ENCODE peak calls at places on chromosome 17, in five cellular contexts. O is effector memory CD8-positive, alpha-beta T cell; L is sciatic nerve; N is heart left ventricle; G is body of pancreas. S is an unnamed sample.

GRCh38 chr17:59914274-59914854 is 21.4 kb downstream of the RPS6KB1 start:
- ATAC-seq in L (no peak), O (peak; percentile 72), N (peak; percentile 46), G (no peak), S (no peak)

GRCh38 chr17:17305282-17305801 is 2.2 kb downstream of the NT5M start:
- ATAC-seq in G (no peak), O (peak; percentile 72), N (no peak), L (no peak), S (no peak)

GRCh38 chr17:66337268-66337667 is 34.9 kb downstream of the PRKCA start:
- ATAC-seq in N (no peak), O (no peak), G (no peak), L (no peak), S (no peak)

GRCh38 chr17:37797206-37797605 is 52.3 kb upstream of the HNF1B start:
- ATAC-seq in O (no peak), G (no peak), L (no peak), N (no peak), S (no peak)

GRCh38 chr17:37744633-37744927 is 279 bp downstream of the HNF1B start:
- ATAC-seq in L (no peak), N (no peak), O (no peak), G (peak; percentile 7), S (no peak)

GRCh38 chr17:78705071-78705470 is 77.0 kb downstream of the CYTH1 start:
- ATAC-seq in O (no peak), L (no peak), G (no peak), N (peak; percentile 82), S (no peak)

GRCh38 chr17:82767041-82767754 is 15.3 kb downstream of the TBCD start:
- ATAC-seq in O (no peak), L (peak; percentile 49), G (peak; percentile 52), N (peak; percentile 66), S (no peak)

GRCh38 chr17:34146440-34147043 is 108.5 kb upstream of the CCL2 start:
- ATAC-seq in G (peak; percentile 71), N (peak; percentile 74), L (no peak), O (no peak), S (no peak)

GRCh38 chr17:78818932-78819331 is 21.7 kb downstream of the USP36 start:
- ATAC-seq in N (peak; percentile 24), O (peak; percentile 46), L (peak; percentile 33), G (no peak), S (no peak)

GRCh38 chr17:22490399-22490798 is 798.1 kb downstream of the KCNJ18 start:
- ATAC-seq in G (no peak), O (no peak), L (no peak), N (no peak), S (no peak)

GRCh38 chr17:80618304-80618703 is 73.7 kb downstream of the RPTOR start:
- ATAC-seq in O (no peak), L (no peak), G (no peak), N (no peak), S (no peak)

GRCh38 chr17:83109793-83110645 is 30.6 kb downstream of the METRNL start:
- ATAC-seq in G (peak; percentile 88), N (peak; percentile 81), O (no peak), L (peak; percentile 67), S (peak; percentile 84)

GRCh38 chr17:29059281-29059680 is 16.3 kb downstream of the PIPOX start:
- ATAC-seq in N (no peak), G (peak; percentile 56), O (no peak), L (no peak), S (no peak)

GRCh38 chr17:80283116-80283852 is 22.6 kb downstream of the RNF213 start:
- ATAC-seq in L (no peak), G (no peak), N (no peak), O (no peak), S (no peak)

GRCh38 chr17:81418710-81419332 is 23.6 kb downstream of the BAHCC1 start:
- ATAC-seq in O (no peak), L (peak; percentile 4), N (no peak), G (no peak), S (no peak)

GRCh38 chr17:8629371-8630226 is 926 bp downstream of the MYH10 start:
- ATAC-seq in G (no peak), N (peak; percentile 14), O (no peak), L (peak; percentile 37), S (no peak)

GRCh38 chr17:4230142-4230541 is 33.6 kb downstream of the ANKFY1 start:
- ATAC-seq in N (peak; percentile 91), O (no peak), G (peak; percentile 95), L (peak; percentile 98), S (peak; percentile 98)

GRCh38 chr17:41415833-41416335 is 8.5 kb downstream of the KRT37 start:
- ATAC-seq in G (peak; percentile 60), O (no peak), N (peak; percentile 70), L (peak; percentile 97), S (peak; percentile 55)

GRCh38 chr17:80861892-80862291 is 129.7 kb upstream of the CHMP6 start:
- ATAC-seq in O (peak; percentile 47), L (no peak), N (peak; percentile 64), G (no peak), S (peak; percentile 28)

GRCh38 chr17:66522591-66523272 is 220.3 kb downstream of the PRKCA start:
- ATAC-seq in G (no peak), L (no peak), O (no peak), N (no peak), S (no peak)

GRCh38 chr17:74251051-74251450 is 23.0 kb upstream of the DNAI2 start:
- ATAC-seq in G (no peak), N (no peak), O (no peak), L (no peak), S (no peak)

GRCh38 chr17:58741121-58741625 is 14.5 kb upstream of the PPM1E start:
- ATAC-seq in G (no peak), L (no peak), N (no peak), O (no peak), S (no peak)

GRCh38 chr17:58277107-58277506 is 3.6 kb downstream of the MPO start:
- ATAC-seq in N (no peak), O (no peak), G (no peak), L (no peak), S (no peak)

GRCh38 chr17:21512307-21513011 is 136.3 kb downstream of the KCNJ12 start:
- ATAC-seq in L (peak; percentile 9), N (no peak), G (no peak), O (peak; percentile 22), S (no peak)

S was measured in gastroesophageal sphincter.